ENCODE peak calls at places on chromosomes 6 and 20, in seven cellular contexts. One of them, this sample, is unnamed. For H3K36me3, the result is how much of the 10 kb centered on the place peaks cover.

GRCh38 chr20:25128649-25129048 is 46.7 kb upstream of the VSX1 start:
- DNase-seq in spleen: no peak
- DNase-seq in brain microvascular endothelial cell: no peak
- DNase-seq in bronchial epithelial cell: no peak
- DNase-seq in fibroblast of lung: no peak
- DNase-seq in MM.1S: no peak
- DNase-seq in psoas muscle: no peak
- DNase-seq in this sample: no peak

GRCh38 chr20:37773260-37773825 is 79.5 kb downstream of the CTNNBL1 start:
- DNase-seq in spleen: no peak
- DNase-seq in brain microvascular endothelial cell: no peak
- DNase-seq in bronchial epithelial cell: peak
- DNase-seq in fibroblast of lung: no peak
- DNase-seq in MM.1S: no peak
- DNase-seq in psoas muscle: no peak
- DNase-seq in this sample: no peak

GRCh38 chr6:113209315-113209714 is 647.8 kb upstream of the MARCKS start:
- DNase-seq in spleen: no peak
- DNase-seq in brain microvascular endothelial cell: no peak
- DNase-seq in bronchial epithelial cell: no peak
- DNase-seq in fibroblast of lung: no peak
- DNase-seq in MM.1S: no peak
- DNase-seq in psoas muscle: no peak
- DNase-seq in this sample: no peak

GRCh38 chr20:48791014-48791413 is 36.8 kb downstream of the PREX1 start:
- DNase-seq in spleen: peak
- DNase-seq in brain microvascular endothelial cell: no peak
- DNase-seq in bronchial epithelial cell: no peak
- DNase-seq in fibroblast of lung: peak
- DNase-seq in MM.1S: no peak
- DNase-seq in psoas muscle: no peak
- DNase-seq in this sample: no peak

GRCh38 chr6:10196090-10196489 is 218.8 kb downstream of the TFAP2A start:
- DNase-seq in spleen: no peak
- DNase-seq in brain microvascular endothelial cell: no peak
- DNase-seq in bronchial epithelial cell: no peak
- DNase-seq in fibroblast of lung: no peak
- DNase-seq in MM.1S: no peak
- DNase-seq in psoas muscle: no peak
- DNase-seq in this sample: no peak

GRCh38 chr6:78076371-78076770 is 423.5 kb downstream of the MEI4 start:
- DNase-seq in spleen: no peak
- DNase-seq in brain microvascular endothelial cell: no peak
- DNase-seq in bronchial epithelial cell: no peak
- DNase-seq in fibroblast of lung: no peak
- DNase-seq in MM.1S: no peak
- DNase-seq in psoas muscle: no peak
- DNase-seq in this sample: no peak

GRCh38 chr20:24616258-24617079 is 147.0 kb downstream of the SYNDIG1 start:
- DNase-seq in spleen: peak
- DNase-seq in brain microvascular endothelial cell: no peak
- DNase-seq in bronchial epithelial cell: no peak
- DNase-seq in fibroblast of lung: no peak
- DNase-seq in MM.1S: no peak
- DNase-seq in psoas muscle: no peak
- DNase-seq in this sample: no peak

GRCh38 chr6:3183071-3183470 is 25.7 kb upstream of the TUBB2A start:
- DNase-seq in spleen: no peak
- DNase-seq in brain microvascular endothelial cell: no peak
- DNase-seq in bronchial epithelial cell: no peak
- DNase-seq in fibroblast of lung: no peak
- DNase-seq in MM.1S: no peak
- DNase-seq in psoas muscle: no peak
- DNase-seq in this sample: no peak

GRCh38 chr6:74873911-74874310 is 331.9 kb downstream of the COL12A1 start:
- DNase-seq in spleen: no peak
- DNase-seq in brain microvascular endothelial cell: no peak
- DNase-seq in bronchial epithelial cell: no peak
- DNase-seq in fibroblast of lung: no peak
- DNase-seq in MM.1S: no peak
- DNase-seq in psoas muscle: no peak
- DNase-seq in this sample: no peak

GRCh38 chr6:150126641-150127291 is 16.1 kb upstream of the PPP1R14C start:
- DNase-seq in spleen: no peak
- DNase-seq in brain microvascular endothelial cell: no peak
- DNase-seq in bronchial epithelial cell: no peak
- DNase-seq in fibroblast of lung: no peak
- DNase-seq in MM.1S: no peak
- DNase-seq in psoas muscle: no peak
- DNase-seq in this sample: no peak

GRCh38 chr6:145734486-145735355 is 599 bp downstream of the EPM2A start:
- DNase-seq in spleen: peak
- DNase-seq in brain microvascular endothelial cell: peak
- DNase-seq in bronchial epithelial cell: peak
- DNase-seq in fibroblast of lung: peak
- DNase-seq in MM.1S: peak
- DNase-seq in psoas muscle: peak
- DNase-seq in this sample: peak

GRCh38 chr6:145735356-145736165 is at the start of gene EPM2A:
- DNase-seq in spleen: peak
- DNase-seq in brain microvascular endothelial cell: peak
- DNase-seq in bronchial epithelial cell: peak
- DNase-seq in fibroblast of lung: peak
- DNase-seq in MM.1S: peak
- DNase-seq in psoas muscle: peak
- DNase-seq in this sample: peak

GRCh38 chr6:145736854-145737181 is 1.5 kb upstream of the EPM2A start:
- DNase-seq in spleen: no peak
- DNase-seq in brain microvascular endothelial cell: no peak
- DNase-seq in bronchial epithelial cell: no peak
- DNase-seq in fibroblast of lung: peak
- DNase-seq in MM.1S: no peak
- DNase-seq in psoas muscle: no peak
- DNase-seq in this sample: no peak

GRCh38 chr6:145733770-145734169 is 1.6 kb downstream of the EPM2A start:
- DNase-seq in spleen: no peak
- DNase-seq in brain microvascular endothelial cell: no peak
- DNase-seq in bronchial epithelial cell: no peak
- DNase-seq in fibroblast of lung: no peak
- DNase-seq in MM.1S: no peak
- DNase-seq in psoas muscle: no peak
- DNase-seq in this sample: no peak

GRCh38 chr6:145738265-145738664 is 2.9 kb upstream of the EPM2A start:
- DNase-seq in spleen: no peak
- DNase-seq in brain microvascular endothelial cell: no peak
- DNase-seq in bronchial epithelial cell: no peak
- DNase-seq in fibroblast of lung: no peak
- DNase-seq in MM.1S: no peak
- DNase-seq in psoas muscle: no peak
- DNase-seq in this sample: no peak
- H3K4me3 ChIP-seq in spleen: no peak
- H3K4me3 ChIP-seq in brain microvascular endothelial cell: no peak
- H3K4me3 ChIP-seq in bronchial epithelial cell: no peak
- H3K4me3 ChIP-seq in fibroblast of lung: no peak
- H3K4me3 ChIP-seq in MM.1S: no peak
- H3K4me3 ChIP-seq in psoas muscle: no peak
- H3K4me3 ChIP-seq in this sample: no peak

GRCh38 chr6:148431840-148432239 is 89.2 kb downstream of the SASH1 start:
- DNase-seq in spleen: no peak
- DNase-seq in brain microvascular endothelial cell: no peak
- DNase-seq in bronchial epithelial cell: no peak
- DNase-seq in fibroblast of lung: no peak
- DNase-seq in MM.1S: no peak
- DNase-seq in psoas muscle: no peak
- DNase-seq in this sample: no peak

GRCh38 chr6:148435386-148435785 is 92.7 kb downstream of the SASH1 start:
- DNase-seq in spleen: no peak
- DNase-seq in brain microvascular endothelial cell: no peak
- DNase-seq in bronchial epithelial cell: peak
- DNase-seq in fibroblast of lung: peak
- DNase-seq in MM.1S: no peak
- DNase-seq in psoas muscle: no peak
- DNase-seq in this sample: no peak

GRCh38 chr6:148430897-148431296 is 88.3 kb downstream of the SASH1 start:
- DNase-seq in spleen: no peak
- DNase-seq in brain microvascular endothelial cell: no peak
- DNase-seq in bronchial epithelial cell: no peak
- DNase-seq in fibroblast of lung: no peak
- DNase-seq in MM.1S: no peak
- DNase-seq in psoas muscle: no peak
- DNase-seq in this sample: no peak

GRCh38 chr6:148431413-148431812 is 88.8 kb downstream of the SASH1 start:
- DNase-seq in spleen: no peak
- DNase-seq in brain microvascular endothelial cell: no peak
- DNase-seq in bronchial epithelial cell: no peak
- DNase-seq in fibroblast of lung: no peak
- DNase-seq in MM.1S: no peak
- DNase-seq in psoas muscle: no peak
- DNase-seq in this sample: no peak

GRCh38 chr6:148432405-148433195 is 90.0 kb downstream of the SASH1 start:
- DNase-seq in spleen: no peak
- DNase-seq in brain microvascular endothelial cell: no peak
- DNase-seq in bronchial epithelial cell: no peak
- DNase-seq in fibroblast of lung: no peak
- DNase-seq in MM.1S: peak
- DNase-seq in psoas muscle: no peak
- DNase-seq in this sample: no peak
- TF ChIP-seq CTCF in spleen: no peak
- TF ChIP-seq CTCF in brain microvascular endothelial cell: no peak
- TF ChIP-seq CTCF in bronchial epithelial cell: no peak
- TF ChIP-seq CTCF in fibroblast of lung: no peak
- TF ChIP-seq CTCF in MM.1S: no peak
- TF ChIP-seq CTCF in psoas muscle: no peak
- TF ChIP-seq CTCF in this sample: no peak

DNA sequence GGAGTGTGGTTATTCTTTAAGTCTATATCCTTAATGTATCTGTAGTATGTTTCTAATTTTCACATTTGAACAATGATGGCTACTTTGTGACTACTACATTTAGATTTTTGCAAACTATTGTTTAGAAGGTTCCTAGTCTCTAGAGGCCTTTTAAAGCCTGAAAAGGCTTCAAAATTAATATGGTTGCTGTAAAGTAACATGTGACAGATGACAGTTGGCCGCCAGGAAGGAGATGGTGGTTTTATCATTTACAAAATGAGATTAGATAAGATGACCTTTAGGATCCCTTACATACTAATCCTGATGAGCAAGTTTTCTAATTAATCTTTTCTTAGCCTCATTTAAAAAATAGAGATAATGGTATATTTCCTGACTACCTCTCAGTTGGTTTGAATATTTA is 18.8 kb downstream of the SCAF8 start:
- DNase-seq in spleen: no peak
- DNase-seq in brain microvascular endothelial cell: no peak
- DNase-seq in bronchial epithelial cell: no peak
- DNase-seq in fibroblast of lung: no peak
- DNase-seq in MM.1S: no peak
- DNase-seq in psoas muscle: no peak
- DNase-seq in this sample: no peak
- H3K36me3 ChIP-seq in spleen: under half
- H3K36me3 ChIP-seq in brain microvascular endothelial cell: under half
- H3K36me3 ChIP-seq in bronchial epithelial cell: under half
- H3K36me3 ChIP-seq in fibroblast of lung: under half
- H3K36me3 ChIP-seq in MM.1S: under half
- H3K36me3 ChIP-seq in psoas muscle: under half
- H3K36me3 ChIP-seq in this sample: under half

GRCh38 chr20:36094497-36094896 is 60.0 kb upstream of the EPB41L1 start:
- DNase-seq in spleen: no peak
- DNase-seq in brain microvascular endothelial cell: no peak
- DNase-seq in bronchial epithelial cell: no peak
- DNase-seq in fibroblast of lung: peak
- DNase-seq in MM.1S: no peak
- DNase-seq in psoas muscle: no peak
- DNase-seq in this sample: no peak
- H3K4me3 ChIP-seq in spleen: no peak
- H3K4me3 ChIP-seq in brain microvascular endothelial cell: no peak
- H3K4me3 ChIP-seq in bronchial epithelial cell: no peak
- H3K4me3 ChIP-seq in fibroblast of lung: peak
- H3K4me3 ChIP-seq in MM.1S: no peak
- H3K4me3 ChIP-seq in psoas muscle: peak
- H3K4me3 ChIP-seq in this sample: no peak

DNA sequence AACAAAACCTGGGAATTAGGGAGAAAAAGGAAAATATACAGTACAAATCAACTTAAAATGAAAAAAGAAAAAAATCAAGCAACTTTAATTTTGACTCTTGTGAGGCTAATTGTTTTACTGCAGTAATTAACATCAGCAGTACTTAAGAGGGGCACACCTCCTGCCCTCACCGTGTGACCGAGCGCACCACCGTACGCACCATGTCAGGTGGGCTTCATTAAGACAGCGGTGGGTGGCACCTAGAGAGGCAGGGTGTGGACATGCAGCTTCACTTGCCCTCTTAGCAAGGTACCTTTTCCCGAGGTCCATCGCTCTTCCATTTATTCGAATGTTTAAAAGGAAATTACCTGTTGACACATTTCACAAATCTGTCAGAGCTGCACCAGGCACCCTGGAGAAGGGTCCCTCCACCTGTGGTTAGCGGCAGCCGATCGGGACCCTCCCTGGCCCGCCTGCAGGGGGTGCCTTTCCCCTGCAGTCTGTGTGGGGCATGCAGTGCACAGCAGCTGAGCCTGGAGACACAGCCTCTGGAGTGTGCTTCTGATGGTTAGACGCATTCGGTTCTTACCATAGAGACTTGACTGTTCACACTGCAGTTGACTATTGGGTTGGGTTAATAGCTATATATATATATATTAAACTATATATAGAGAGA is 184.1 kb downstream of the TMEM242 start:
- DNase-seq in spleen: no peak
- DNase-seq in brain microvascular endothelial cell: no peak
- DNase-seq in bronchial epithelial cell: no peak
- DNase-seq in fibroblast of lung: no peak
- DNase-seq in MM.1S: no peak
- DNase-seq in psoas muscle: no peak
- DNase-seq in this sample: no peak
- TF ChIP-seq CTCF in spleen: no peak
- TF ChIP-seq CTCF in brain microvascular endothelial cell: peak
- TF ChIP-seq CTCF in bronchial epithelial cell: no peak
- TF ChIP-seq CTCF in fibroblast of lung: no peak
- TF ChIP-seq CTCF in MM.1S: no peak
- TF ChIP-seq CTCF in psoas muscle: peak
- TF ChIP-seq CTCF in this sample: peak